ENCODE peak calls at places on chromosome 15, in five cellular contexts. F is naive thymus-derived CD8-positive, alpha-beta T cell; V is NCI-H774; Q is AG09309; B is ecto neural progenitor cell. W is an unnamed sample.

GRCh38 chr15:80087104-80087503 is 27.6 kb downstream of the ZFAND6 start:
- DNase-seq in F (no peak), V (no peak), Q (no peak), B (no peak), W (no peak)

GRCh38 chr15:34514251-34514760 is 69.1 kb downstream of the GOLGA8B start:
- DNase-seq in F (no peak), V (no peak), Q (no peak), B (peak), W (no peak)

GRCh38 chr15:78637776-78638435 is 3.1 kb downstream of the CHRNB4 start:
- DNase-seq in F (no peak), V (no peak), Q (no peak), B (no peak), W (no peak)

GRCh38 chr15:57560976-57561711 is 30.6 kb upstream of the MYZAP start:
- DNase-seq in F (peak), V (peak), Q (peak), B (peak), W (peak)

GRCh38 chr15:25543156-25543555 is 104.3 kb upstream of the UBE3A start:
- DNase-seq in F (no peak), V (no peak), Q (peak), B (no peak), W (no peak)

GRCh38 chr15:88648357-88649214 is 9.8 kb downstream of the ISG20 start:
- DNase-seq in F (no peak), V (no peak), Q (no peak), B (peak), W (no peak)

GRCh38 chr15:23857028-23857641 is 170.0 kb upstream of the NDN start:
- DNase-seq in F (no peak), V (peak), Q (no peak), B (peak), W (no peak)

GRCh38 chr15:33179874-33180273 is 14.6 kb downstream of the FMN1 start:
- DNase-seq in F (no peak), V (no peak), Q (no peak), B (no peak), W (no peak)

GRCh38 chr15:88401972-88402656 is 65.1 kb downstream of the MRPL46 start:
- DNase-seq in F (peak), V (no peak), Q (no peak), B (no peak), W (no peak)